ENCODE peak calls at places on chromosomes 11 and 22, in five cellular contexts. G, R, S, E and U are unnamed samples.
A peak's percentile ranks its signal among the peaks of the same experiment; 100 is the strongest.

GRCh38 chr11:61377461-61378160 is 14.8 kb upstream of the TMEM216 start:
- DNase-seq in S (no peak), G (no peak), R (no peak), E (no peak), U (no peak)

GRCh38 chr22:25419247-25420113 is 145.0 kb upstream of the GRK3 start:
- DNase-seq in E (peak; percentile 57), S (no peak), R (no peak), G (no peak), U (peak; percentile 66)

GRCh38 chr22:46023558-46023981 is 46.6 kb upstream of the WNT7B start:
- DNase-seq in R (peak; percentile 10), E (peak; percentile 9), G (no peak), S (peak; percentile 90), U (no peak)

GRCh38 chr22:27170491-27170890 is 513.1 kb downstream of the MIAT start:
- DNase-seq in G (peak; percentile 29), R (no peak), S (peak; percentile 54), E (peak; percentile 67), U (no peak)

GRCh38 chr11:120179071-120179672 is 31.7 kb upstream of the OAF start:
- DNase-seq in R (no peak), E (no peak), S (peak; percentile 32), G (no peak), U (no peak)

GRCh38 chr11:58739725-58740430 is 8.1 kb upstream of the GLYAT start:
- DNase-seq in R (no peak), G (no peak), S (no peak), E (no peak), U (no peak)

GRCh38 chr11:110829873-110830272 is 117.6 kb upstream of the ARHGAP20 start:
- DNase-seq in E (no peak), G (no peak), S (no peak), R (no peak), U (no peak)

GRCh38 chr22:39567135-39567946 is 3.2 kb upstream of the CACNA1I start:
- DNase-seq in G (no peak), S (no peak), R (no peak), E (no peak), U (peak; percentile 57)

GRCh38 chr11:128890543-128891409 is at the start of gene KCNJ5:
- DNase-seq in G (no peak), E (peak; percentile 83), S (no peak), R (peak; percentile 56), U (no peak)

GRCh38 chr11:130188047-130188446 is 28.5 kb downstream of the ST14 start:
- DNase-seq in S (no peak), R (no peak), G (no peak), E (no peak), U (no peak)

GRCh38 chr11:86749376-86749775 is 51.0 kb upstream of the PRSS23 start:
- DNase-seq in S (no peak), R (no peak), G (no peak), E (no peak), U (no peak)

GRCh38 chr11:33719587-33719986 is 16.6 kb downstream of the CD59 start:
- DNase-seq in G (no peak), R (no peak), S (no peak), E (no peak), U (no peak)

GRCh38 chr11:69393865-69394233 is 87.6 kb upstream of the LINC01488 start:
- DNase-seq in E (no peak), S (no peak), G (no peak), R (no peak), U (no peak)

GRCh38 chr22:19776433-19777031 is 16.0 kb downstream of the TBX1 start:
- DNase-seq in E (no peak), S (no peak), R (no peak), G (no peak), U (no peak)

GRCh38 chr11:111352235-111352746 is 26.8 kb downstream of the POU2AF1 start:
- DNase-seq in E (no peak), R (no peak), S (no peak), G (no peak), U (no peak)

GRCh38 chr11:109970516-109971183 is 122.5 kb upstream of the ZC3H12C start:
- DNase-seq in S (no peak), G (no peak), R (no peak), E (no peak), U (no peak)

GRCh38 chr11:45653277-45653676 is 12.1 kb downstream of the CHST1 start:
- DNase-seq in E (no peak), R (no peak), G (no peak), S (no peak), U (no peak)

GRCh38 chr11:113014731-113015455 is 53.7 kb downstream of the NCAM1 start:
- DNase-seq in G (no peak), E (peak; percentile 75), R (no peak), S (peak; percentile 53), U (no peak)

GRCh38 chr11:67389477-67389876 is 2.3 kb upstream of the RAD9A start:
- DNase-seq in E (no peak), S (no peak), R (peak; percentile 61), G (no peak), U (peak; percentile 67)

GRCh38 chr22:21015051-21016006 is at the start of gene P2RX6:
- DNase-seq in S (no peak), G (no peak), E (no peak), R (no peak), U (no peak)

GRCh38 chr11:71298761-71299181 is 46.4 kb upstream of the SHANK2 start:
- DNase-seq in E (no peak), R (no peak), S (no peak), G (no peak), U (peak; percentile 36)

GRCh38 chr11:127640822-127641485 is 640.4 kb upstream of the KIRREL3 start:
- DNase-seq in R (no peak), E (no peak), G (no peak), S (no peak), U (no peak)

GRCh38 chr22:37999236-37999635 is 14.9 kb upstream of the SOX10 start:
- DNase-seq in R (no peak), S (no peak), E (no peak), G (peak; percentile 29), U (no peak)

GRCh38 chr11:77205467-77206263 is 77.6 kb downstream of the MYO7A start:
- DNase-seq in E (peak; percentile 9), S (no peak), R (no peak), G (no peak), U (no peak)

GRCh38 chr11:70715636-70716035 is 317.3 kb downstream of the CTTN start:
- DNase-seq in R (no peak), S (no peak), E (no peak), G (no peak), U (no peak)

GRCh38 chr11:107468596-107468995 is 11.0 kb upstream of the CWF19L2 start:
- DNase-seq in S (peak; percentile 39), G (no peak), E (no peak), R (no peak), U (no peak)

GRCh38 chr11:45110562-45110961 is 35.9 kb upstream of the PRDM11 start:
- DNase-seq in E (no peak), G (peak; percentile 64), S (peak; percentile 65), R (peak; percentile 36), U (peak; percentile 75)

GRCh38 chr11:1155274-1155693 is 2.5 kb upstream of the MUC5AC start:
- DNase-seq in E (no peak), S (no peak), G (no peak), R (no peak), U (no peak)
- H3K27me3 ChIP-seq in E (no peaks in the 10 kb centered on the region), S (no peaks in the 10 kb centered on the region), G (no peaks in the 10 kb centered on the region), R (no peaks in the 10 kb centered on the region), U (no peaks in the 10 kb centered on the region)

GRCh38 chr11:124115782-124116616 is 749 bp downstream of the VWA5A start:
- DNase-seq in R (peak; percentile 39), G (no peak), E (peak; percentile 18), S (no peak), U (no peak)
- H3K27ac ChIP-seq in R (peak overlapping the region; percentile 69), G (no peak overlapping the region), E (peak overlapping the region; percentile 58), S (peak overlapping the region; percentile 32), U (peak overlapping the region; percentile 44)

GRCh38 chr11:72703281-72704008 is 29.2 kb upstream of the PDE2A start:
- DNase-seq in E (no peak), S (peak; percentile 82), R (no peak), G (no peak), U (no peak)
- TF ChIP-seq POLR2A in E (no peak), S (no peak), R (no peak), G (no peak), U (no peak)

DNA sequence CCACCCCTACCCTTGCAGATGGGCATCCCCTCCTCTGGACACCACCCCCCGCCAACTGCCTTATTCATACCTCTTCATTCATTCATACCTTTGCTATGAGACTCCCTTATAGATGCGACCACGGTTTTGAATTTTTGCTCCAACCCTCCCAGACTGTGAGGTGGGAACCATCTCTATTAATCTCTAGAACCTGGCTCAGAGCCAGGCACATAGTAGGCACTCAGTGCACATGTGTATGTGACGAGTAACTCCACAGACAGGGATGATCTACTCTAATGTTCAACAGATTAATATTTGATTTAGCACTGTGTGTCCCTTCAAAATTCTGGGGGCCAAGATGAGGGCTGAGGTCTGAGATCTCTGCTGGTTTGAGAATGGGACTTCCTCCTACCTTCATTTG is 220.4 kb downstream of the ST3GAL4 start:
- DNase-seq in S (no peak), E (no peak), G (no peak), R (no peak), U (no peak)
- H3K27me3 ChIP-seq in S (no peaks in the 10 kb centered on the region), E (no peaks in the 10 kb centered on the region), G (peaks cover 53% of the 10 kb centered on the region), R (no peaks in the 10 kb centered on the region), U (no peaks in the 10 kb centered on the region)